ENCODE peak calls at places on chromosomes 4 and X, in nine cellular contexts. One of them, this sample, is unnamed.

GRCh38 chr4:47031011-47031678 is at the start of gene GABRB1:
- DNase-seq in lung: peak; percentile 45
- DNase-seq in lower leg skin: no peak
- DNase-seq in left lung: peak; percentile 50
- DNase-seq in body of pancreas: peak; percentile 65
- DNase-seq in BE2C: peak; percentile 74
- DNase-seq in CD8-positive, alpha-beta T cell: no peak
- DNase-seq in AG10803: peak; percentile 11
- DNase-seq in pancreas: peak; percentile 31
- DNase-seq in this sample: peak; percentile 83

GRCh38 chr4:156751486-156751885 is 220.1 kb downstream of the PDGFC start:
- DNase-seq in lung: no peak
- DNase-seq in lower leg skin: no peak
- DNase-seq in left lung: no peak
- DNase-seq in body of pancreas: no peak
- DNase-seq in BE2C: no peak
- DNase-seq in CD8-positive, alpha-beta T cell: no peak
- DNase-seq in AG10803: peak; percentile 77
- DNase-seq in pancreas: no peak
- DNase-seq in this sample: no peak

GRCh38 chrX:128518508-128518907 is 466.3 kb upstream of the ACTRT1 start:
- DNase-seq in lung: no peak
- DNase-seq in lower leg skin: no peak
- DNase-seq in left lung: no peak
- DNase-seq in body of pancreas: no peak
- DNase-seq in BE2C: no peak
- DNase-seq in CD8-positive, alpha-beta T cell: no peak
- DNase-seq in AG10803: no peak
- DNase-seq in pancreas: no peak
- DNase-seq in this sample: no peak

GRCh38 chr4:37951465-37952352 is 8.5 kb upstream of the PTTG2 start:
- DNase-seq in lung: no peak
- DNase-seq in lower leg skin: no peak
- DNase-seq in left lung: peak; percentile 46
- DNase-seq in body of pancreas: peak; percentile 18
- DNase-seq in BE2C: no peak
- DNase-seq in CD8-positive, alpha-beta T cell: no peak
- DNase-seq in AG10803: no peak
- DNase-seq in pancreas: no peak
- DNase-seq in this sample: no peak

GRCh38 chr4:7487998-7488671 is 53.4 kb upstream of the PSAPL1 start:
- DNase-seq in lung: no peak
- DNase-seq in lower leg skin: no peak
- DNase-seq in left lung: no peak
- DNase-seq in body of pancreas: no peak
- DNase-seq in BE2C: no peak
- DNase-seq in CD8-positive, alpha-beta T cell: no peak
- DNase-seq in AG10803: no peak
- DNase-seq in pancreas: no peak
- DNase-seq in this sample: no peak

GRCh38 chr4:77697860-77698599 is 92.4 kb downstream of the CXCL13 start:
- DNase-seq in lung: peak; percentile 33
- DNase-seq in lower leg skin: no peak
- DNase-seq in left lung: no peak
- DNase-seq in body of pancreas: peak; percentile 83
- DNase-seq in BE2C: peak; percentile 13
- DNase-seq in CD8-positive, alpha-beta T cell: no peak
- DNase-seq in AG10803: peak; percentile 72
- DNase-seq in pancreas: peak; percentile 55
- DNase-seq in this sample: no peak

GRCh38 chr4:4524364-4524763 is 17.5 kb downstream of the STX18 start:
- DNase-seq in lung: no peak
- DNase-seq in lower leg skin: no peak
- DNase-seq in left lung: no peak
- DNase-seq in body of pancreas: no peak
- DNase-seq in BE2C: no peak
- DNase-seq in CD8-positive, alpha-beta T cell: peak; percentile 13
- DNase-seq in AG10803: no peak
- DNase-seq in pancreas: no peak
- DNase-seq in this sample: no peak

GRCh38 chrX:155048997-155049619 is 21.8 kb downstream of the CMC4 start:
- DNase-seq in lung: peak; percentile 38
- DNase-seq in lower leg skin: no peak
- DNase-seq in left lung: no peak
- DNase-seq in body of pancreas: peak; percentile 74
- DNase-seq in BE2C: peak; percentile 67
- DNase-seq in CD8-positive, alpha-beta T cell: peak; percentile 12
- DNase-seq in AG10803: peak; percentile 58
- DNase-seq in pancreas: peak; percentile 48
- DNase-seq in this sample: no peak

GRCh38 chr4:182307746-182308145 is 64.5 kb downstream of the TENM3 start:
- DNase-seq in lung: peak; percentile 54
- DNase-seq in lower leg skin: no peak
- DNase-seq in left lung: peak; percentile 51
- DNase-seq in body of pancreas: peak; percentile 48
- DNase-seq in BE2C: no peak
- DNase-seq in CD8-positive, alpha-beta T cell: no peak
- DNase-seq in AG10803: peak; percentile 98
- DNase-seq in pancreas: peak; percentile 17
- DNase-seq in this sample: no peak

GRCh38 chrX:53190363-53190960 is 34.5 kb downstream of the KDM5C start:
- DNase-seq in lung: no peak
- DNase-seq in lower leg skin: no peak
- DNase-seq in left lung: no peak
- DNase-seq in body of pancreas: no peak
- DNase-seq in BE2C: no peak
- DNase-seq in CD8-positive, alpha-beta T cell: no peak
- DNase-seq in AG10803: no peak
- DNase-seq in pancreas: no peak
- DNase-seq in this sample: no peak

GRCh38 chr4:61200195-61200990 is at the start of gene ADGRL3:
- DNase-seq in lung: no peak
- DNase-seq in lower leg skin: peak; percentile 80
- DNase-seq in left lung: peak; percentile 32
- DNase-seq in body of pancreas: no peak
- DNase-seq in BE2C: peak; percentile 71
- DNase-seq in CD8-positive, alpha-beta T cell: no peak
- DNase-seq in AG10803: no peak
- DNase-seq in pancreas: no peak
- DNase-seq in this sample: peak; percentile 50

GRCh38 chr4:38368612-38369011 is 295.4 kb upstream of the KLF3 start:
- DNase-seq in lung: no peak
- DNase-seq in lower leg skin: no peak
- DNase-seq in left lung: no peak
- DNase-seq in body of pancreas: no peak
- DNase-seq in BE2C: no peak
- DNase-seq in CD8-positive, alpha-beta T cell: no peak
- DNase-seq in AG10803: peak; percentile 78
- DNase-seq in pancreas: no peak
- DNase-seq in this sample: no peak

GRCh38 chr4:71259305-71259704 is 79.5 kb upstream of the SLC4A4 start:
- DNase-seq in lung: no peak
- DNase-seq in lower leg skin: no peak
- DNase-seq in left lung: no peak
- DNase-seq in body of pancreas: no peak
- DNase-seq in BE2C: no peak
- DNase-seq in CD8-positive, alpha-beta T cell: no peak
- DNase-seq in AG10803: no peak
- DNase-seq in pancreas: no peak
- DNase-seq in this sample: no peak

GRCh38 chr4:43547560-43547959 is 655.0 kb downstream of the GRXCR1 start:
- DNase-seq in lung: no peak
- DNase-seq in lower leg skin: no peak
- DNase-seq in left lung: no peak
- DNase-seq in body of pancreas: no peak
- DNase-seq in BE2C: no peak
- DNase-seq in CD8-positive, alpha-beta T cell: no peak
- DNase-seq in AG10803: no peak
- DNase-seq in pancreas: no peak
- DNase-seq in this sample: no peak

GRCh38 chr4:7232061-7232616 is 39.8 kb downstream of the SORCS2 start:
- DNase-seq in lung: no peak
- DNase-seq in lower leg skin: no peak
- DNase-seq in left lung: no peak
- DNase-seq in body of pancreas: no peak
- DNase-seq in BE2C: no peak
- DNase-seq in CD8-positive, alpha-beta T cell: no peak
- DNase-seq in AG10803: no peak
- DNase-seq in pancreas: no peak
- DNase-seq in this sample: no peak

GRCh38 chrX:15468036-15468435 is 25.1 kb downstream of the PIR start:
- DNase-seq in lung: no peak
- DNase-seq in lower leg skin: no peak
- DNase-seq in left lung: no peak
- DNase-seq in body of pancreas: peak; percentile 11
- DNase-seq in BE2C: peak; percentile 61
- DNase-seq in CD8-positive, alpha-beta T cell: no peak
- DNase-seq in AG10803: peak; percentile 65
- DNase-seq in pancreas: no peak
- DNase-seq in this sample: no peak

GRCh38 chr4:40058854-40059253 is 2.2 kb downstream of the N4BP2 start:
- DNase-seq in lung: no peak
- DNase-seq in lower leg skin: peak; percentile 75
- DNase-seq in left lung: no peak
- DNase-seq in body of pancreas: no peak
- DNase-seq in BE2C: no peak
- DNase-seq in CD8-positive, alpha-beta T cell: no peak
- DNase-seq in AG10803: no peak
- DNase-seq in pancreas: no peak
- DNase-seq in this sample: no peak

GRCh38 chr4:145842224-145842887 is 96.3 kb downstream of the ZNF827 start:
- DNase-seq in lung: no peak
- DNase-seq in lower leg skin: no peak
- DNase-seq in left lung: no peak
- DNase-seq in body of pancreas: no peak
- DNase-seq in BE2C: no peak
- DNase-seq in CD8-positive, alpha-beta T cell: no peak
- DNase-seq in AG10803: peak; percentile 12
- DNase-seq in pancreas: no peak
- DNase-seq in this sample: no peak

GRCh38 chrX:66110112-66110511 is 53.9 kb upstream of the HEPH start:
- DNase-seq in lung: no peak
- DNase-seq in lower leg skin: no peak
- DNase-seq in left lung: no peak
- DNase-seq in body of pancreas: peak; percentile 2
- DNase-seq in BE2C: no peak
- DNase-seq in CD8-positive, alpha-beta T cell: no peak
- DNase-seq in AG10803: peak; percentile 22
- DNase-seq in pancreas: no peak
- DNase-seq in this sample: no peak
- TF ChIP-seq CTCF in lung: no peak
- TF ChIP-seq CTCF in lower leg skin: no peak
- TF ChIP-seq CTCF in left lung: peak; percentile 42
- TF ChIP-seq CTCF in body of pancreas: peak; percentile 12
- TF ChIP-seq CTCF in BE2C: no peak
- TF ChIP-seq CTCF in CD8-positive, alpha-beta T cell: peak; percentile 33
- TF ChIP-seq CTCF in AG10803: peak; percentile 56
- TF ChIP-seq CTCF in pancreas: no peak
- TF ChIP-seq CTCF in this sample: peak; percentile 54

GRCh38 chrX:153439977-153440376 is 5.9 kb downstream of the TREX2 start:
- DNase-seq in lung: no peak
- DNase-seq in lower leg skin: no peak
- DNase-seq in left lung: no peak
- DNase-seq in body of pancreas: no peak
- DNase-seq in BE2C: no peak
- DNase-seq in CD8-positive, alpha-beta T cell: no peak
- DNase-seq in AG10803: no peak
- DNase-seq in pancreas: no peak
- DNase-seq in this sample: no peak

GRCh38 chrX:153435845-153436244 is 10.0 kb downstream of the TREX2 start:
- DNase-seq in lung: no peak
- DNase-seq in lower leg skin: no peak
- DNase-seq in left lung: no peak
- DNase-seq in body of pancreas: no peak
- DNase-seq in BE2C: no peak
- DNase-seq in CD8-positive, alpha-beta T cell: no peak
- DNase-seq in AG10803: no peak
- DNase-seq in pancreas: no peak
- DNase-seq in this sample: no peak

GRCh38 chrX:153441296-153441695 is 4.6 kb downstream of the TREX2 start:
- DNase-seq in lung: no peak
- DNase-seq in lower leg skin: no peak
- DNase-seq in left lung: no peak
- DNase-seq in body of pancreas: no peak
- DNase-seq in BE2C: no peak
- DNase-seq in CD8-positive, alpha-beta T cell: no peak
- DNase-seq in AG10803: no peak
- DNase-seq in pancreas: no peak
- DNase-seq in this sample: no peak

GRCh38 chrX:153440556-153441135 is 5.2 kb downstream of the TREX2 start:
- DNase-seq in lung: no peak
- DNase-seq in lower leg skin: no peak
- DNase-seq in left lung: no peak
- DNase-seq in body of pancreas: no peak
- DNase-seq in BE2C: no peak
- DNase-seq in CD8-positive, alpha-beta T cell: no peak
- DNase-seq in AG10803: no peak
- DNase-seq in pancreas: no peak
- DNase-seq in this sample: no peak

GRCh38 chrX:153438522-153438921 is 7.3 kb downstream of the TREX2 start:
- DNase-seq in lung: no peak
- DNase-seq in lower leg skin: no peak
- DNase-seq in left lung: no peak
- DNase-seq in body of pancreas: peak; percentile 26
- DNase-seq in BE2C: no peak
- DNase-seq in CD8-positive, alpha-beta T cell: no peak
- DNase-seq in AG10803: peak; percentile 9
- DNase-seq in pancreas: no peak
- DNase-seq in this sample: no peak
- TF ChIP-seq CTCF in lung: no peak
- TF ChIP-seq CTCF in lower leg skin: no peak
- TF ChIP-seq CTCF in left lung: no peak
- TF ChIP-seq CTCF in body of pancreas: no peak
- TF ChIP-seq CTCF in BE2C: peak; percentile 55
- TF ChIP-seq CTCF in CD8-positive, alpha-beta T cell: no peak
- TF ChIP-seq CTCF in AG10803: peak; percentile 50
- TF ChIP-seq CTCF in pancreas: no peak
- TF ChIP-seq CTCF in this sample: no peak

GRCh38 chr4:102219143-102219542 is 126.1 kb downstream of the SLC39A8 start:
- DNase-seq in lung: no peak
- DNase-seq in lower leg skin: no peak
- DNase-seq in left lung: no peak
- DNase-seq in body of pancreas: no peak
- DNase-seq in BE2C: no peak
- DNase-seq in CD8-positive, alpha-beta T cell: no peak
- DNase-seq in AG10803: no peak
- DNase-seq in pancreas: no peak
- DNase-seq in this sample: no peak
- TF ChIP-seq CTCF in lung: no peak
- TF ChIP-seq CTCF in lower leg skin: no peak
- TF ChIP-seq CTCF in left lung: no peak
- TF ChIP-seq CTCF in body of pancreas: no peak
- TF ChIP-seq CTCF in BE2C: no peak
- TF ChIP-seq CTCF in CD8-positive, alpha-beta T cell: no peak
- TF ChIP-seq CTCF in AG10803: no peak
- TF ChIP-seq CTCF in pancreas: no peak
- TF ChIP-seq CTCF in this sample: no peak

DNA sequence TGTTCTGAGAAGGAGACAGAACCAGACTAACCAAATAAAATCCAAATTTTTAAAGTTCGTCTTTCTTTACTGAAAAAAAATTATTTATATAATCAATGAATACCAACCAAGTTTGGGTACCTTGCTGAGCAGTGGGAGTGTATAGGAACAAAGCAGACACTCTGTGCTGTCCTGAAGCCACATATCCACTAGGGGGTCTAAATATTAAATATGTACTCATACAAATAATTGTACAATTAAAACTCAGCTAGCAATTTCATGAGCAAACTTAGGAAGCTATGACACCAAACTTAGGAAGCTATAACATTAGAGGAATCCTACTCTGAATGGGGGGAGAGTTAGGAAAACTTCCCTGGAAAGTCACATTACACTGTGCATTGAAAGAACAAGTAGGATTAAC is 582.0 kb upstream of the EPHA5 start:
- DNase-seq in lung: no peak
- DNase-seq in lower leg skin: no peak
- DNase-seq in left lung: no peak
- DNase-seq in body of pancreas: no peak
- DNase-seq in BE2C: no peak
- DNase-seq in CD8-positive, alpha-beta T cell: no peak
- DNase-seq in AG10803: no peak
- DNase-seq in pancreas: no peak
- DNase-seq in this sample: no peak
- TF ChIP-seq CTCF in lung: no peak
- TF ChIP-seq CTCF in lower leg skin: no peak
- TF ChIP-seq CTCF in left lung: no peak
- TF ChIP-seq CTCF in body of pancreas: no peak
- TF ChIP-seq CTCF in BE2C: peak; percentile 24
- TF ChIP-seq CTCF in CD8-positive, alpha-beta T cell: no peak
- TF ChIP-seq CTCF in AG10803: no peak
- TF ChIP-seq CTCF in pancreas: no peak
- TF ChIP-seq CTCF in this sample: no peak